ENCODE peak calls at places on chromosomes 13 and 19, in eight cellular contexts. N is sigmoid colon, P is heart left ventricle, V is left ventricle myocardium inferior, T is endodermal cell, Z is heart right ventricle, M is body of pancreas, E is HepG2. X is an unnamed sample.

GRCh38 chr19:12720851-12721655 is 2.7 kb downstream of the TNPO2 start:
- DNase-seq in N (no peak), P (peak), V (no peak), T (peak), Z (no peak), M (peak), E (no peak), X (no peak)

GRCh38 chr13:47553329-47553977 is 447.6 kb downstream of the SUCLA2 start:
- DNase-seq in N (no peak), P (no peak), V (no peak), T (peak), Z (no peak), M (no peak), E (no peak), X (no peak)

GRCh38 chr13:31067416-31068118 is 94.1 kb downstream of the HSPH1 start:
- DNase-seq in N (no peak), P (no peak), V (no peak), T (no peak), Z (no peak), M (no peak), E (no peak), X (no peak)

GRCh38 chr19:5218963-5219530 is 121.6 kb downstream of the PTPRS start:
- DNase-seq in N (no peak), P (no peak), V (no peak), T (no peak), Z (no peak), M (no peak), E (no peak), X (no peak)

GRCh38 chr19:48558018-48558684 is 6.2 kb downstream of the SULT2B1 start:
- DNase-seq in N (no peak), P (no peak), V (no peak), T (peak), Z (no peak), M (peak), E (peak), X (no peak)

GRCh38 chr13:78160793-78161192 is 242.2 kb upstream of the EDNRB start:
- DNase-seq in N (no peak), P (no peak), V (no peak), T (no peak), Z (no peak), M (no peak), E (no peak), X (no peak)

GRCh38 chr13:20567881-20568528 is 1.0 kb downstream of the IFT88 start:
- DNase-seq in N (no peak), P (no peak), V (no peak), T (no peak), Z (no peak), M (no peak), E (no peak), X (no peak)

GRCh38 chr13:47459512-47459911 is 541.6 kb downstream of the SUCLA2 start:
- DNase-seq in N (no peak), P (no peak), V (no peak), T (no peak), Z (no peak), M (no peak), E (no peak), X (no peak)

GRCh38 chr19:30036154-30037129 is 94.4 kb downstream of the URI1 start:
- DNase-seq in N (no peak), P (no peak), V (no peak), T (no peak), Z (no peak), M (no peak), E (no peak), X (no peak)

GRCh38 chr19:17933414-17934129 is 757 bp downstream of the CCDC124 start:
- DNase-seq in N (no peak), P (no peak), V (no peak), T (no peak), Z (no peak), M (no peak), E (peak), X (no peak)

GRCh38 chr13:45989607-45990006 is 62.9 kb downstream of the ZC3H13 start:
- DNase-seq in N (no peak), P (no peak), V (no peak), T (no peak), Z (no peak), M (no peak), E (no peak), X (no peak)

GRCh38 chr19:45591004-45591637 is 6.5 kb upstream of the OPA3 start:
- DNase-seq in N (no peak), P (no peak), V (no peak), T (peak), Z (no peak), M (peak), E (peak), X (no peak)

GRCh38 chr13:40404967-40405716 is 261.3 kb downstream of the FOXO1 start:
- DNase-seq in N (no peak), P (no peak), V (no peak), T (no peak), Z (no peak), M (no peak), E (no peak), X (no peak)

GRCh38 chr13:48334534-48335127 is 31.1 kb downstream of the RB1 start:
- DNase-seq in N (no peak), P (no peak), V (no peak), T (no peak), Z (no peak), M (no peak), E (peak), X (no peak)

GRCh38 chr19:36573948-36574726 is 1.0 kb upstream of the ZNF529 start:
- DNase-seq in N (no peak), P (no peak), V (no peak), T (no peak), Z (no peak), M (peak), E (peak), X (no peak)

GRCh38 chr19:49222011-49222410 is 64.4 kb downstream of the TRPM4 start:
- DNase-seq in N (no peak), P (no peak), V (no peak), T (no peak), Z (no peak), M (no peak), E (no peak), X (no peak)

GRCh38 chr19:3683405-3683865 is 16.8 kb downstream of the PIP5K1C start:
- DNase-seq in N (no peak), P (peak), V (peak), T (peak), Z (peak), M (no peak), E (no peak), X (no peak)

GRCh38 chr19:42132030-42132628 is at the start of gene POU2F2:
- DNase-seq in N (no peak), P (peak), V (peak), T (peak), Z (peak), M (peak), E (no peak), X (peak)

GRCh38 chr13:51981355-51981754 is 29.9 kb downstream of the ATP7B start:
- DNase-seq in N (no peak), P (no peak), V (no peak), T (no peak), Z (no peak), M (no peak), E (peak), X (no peak)

GRCh38 chr19:15452111-15453047 is 2.6 kb upstream of the WIZ start:
- DNase-seq in N (peak), P (peak), V (peak), T (peak), Z (peak), M (peak), E (peak), X (peak)

GRCh38 chr13:52738719-52739467 is 727 bp downstream of the CNMD start:
- DNase-seq in N (no peak), P (no peak), V (no peak), T (peak), Z (peak), M (no peak), E (no peak), X (peak)

GRCh38 chr13:60425332-60425731 is 28.3 kb downstream of the TDRD3 start:
- DNase-seq in N (no peak), P (no peak), V (no peak), T (no peak), Z (no peak), M (no peak), E (no peak), X (no peak)

GRCh38 chr19:35816262-35816661 is 3.6 kb upstream of the PRODH2 start:
- DNase-seq in N (no peak), P (no peak), V (no peak), T (no peak), Z (no peak), M (no peak), E (no peak), X (no peak)

GRCh38 chr13:28117689-28118377 is 17.5 kb upstream of the FLT3 start:
- DNase-seq in N (no peak), P (peak), V (peak), T (peak), Z (peak), M (peak), E (no peak), X (no peak)

GRCh38 chr19:10762656-10763055 is 44.8 kb downstream of the DNM2 start:
- DNase-seq in N (no peak), P (peak), V (peak), T (no peak), Z (peak), M (no peak), E (no peak), X (no peak)

GRCh38 chr13:80988752-80989151 is 647.8 kb upstream of the SPRY2 start:
- DNase-seq in N (no peak), P (no peak), V (no peak), T (no peak), Z (no peak), M (no peak), E (no peak), X (no peak)

GRCh38 chr19:34962281-34962944 is 1.6 kb downstream of the ZNF792 start:
- DNase-seq in N (no peak), P (peak), V (no peak), T (peak), Z (peak), M (peak), E (peak), X (no peak)

GRCh38 chr13:106533940-106534843 is 1.3 kb downstream of the EFNB2 start:
- DNase-seq in N (peak), P (peak), V (peak), T (peak), Z (peak), M (peak), E (no peak), X (no peak)

DNA sequence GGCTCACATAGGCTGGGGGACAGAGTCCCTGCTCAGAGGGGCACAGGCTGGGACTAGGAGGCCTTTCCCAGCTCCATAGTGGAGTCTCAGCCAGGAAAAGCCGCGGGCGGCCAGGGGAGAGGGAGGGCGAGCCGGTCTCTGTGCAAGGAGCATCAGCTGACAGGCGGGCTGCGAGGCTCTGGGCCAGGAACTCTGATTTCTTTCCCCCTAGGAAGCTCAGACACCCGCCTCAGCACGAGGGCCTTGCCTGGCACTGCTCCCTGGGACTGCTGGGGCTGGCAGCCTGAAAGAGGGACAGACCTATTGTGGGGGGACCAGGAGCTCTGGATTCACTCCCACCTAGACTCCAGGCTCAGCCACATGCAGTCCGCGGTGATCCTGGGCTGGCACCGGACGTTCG is 2.2 kb upstream of the PLK5 start:
- DNase-seq in N (peak), P (peak), V (peak), T (no peak), Z (peak), M (no peak), E (no peak), X (peak)
- H3K27ac ChIP-seq in N (peak), P (peak), V (peak), T (no peak), Z (no peak), M (no peak), E (no peak), X (no peak)

DNA sequence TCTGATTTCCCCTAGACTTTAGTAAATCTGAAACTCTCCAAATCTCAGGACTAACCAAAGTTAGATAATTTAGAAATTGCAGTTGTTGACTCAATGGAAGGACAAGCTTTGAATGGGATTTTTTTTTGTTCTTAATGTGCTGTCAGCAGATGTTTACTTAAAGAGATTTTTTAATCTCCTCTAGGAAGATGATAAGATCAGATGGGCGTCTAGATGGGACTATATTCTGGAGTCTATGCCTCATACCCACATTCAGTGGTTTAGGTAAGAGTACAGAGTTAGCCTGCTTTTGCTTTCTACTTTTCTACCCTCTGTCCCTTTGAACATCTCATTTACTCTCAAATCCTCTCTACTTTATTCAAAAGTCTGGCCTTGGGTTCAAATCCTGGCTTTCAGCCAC is 39.3 kb downstream of the TM9SF2 start:
- DNase-seq in N (no peak), P (no peak), V (no peak), T (no peak), Z (no peak), M (no peak), E (no peak), X (no peak)
- H3K27ac ChIP-seq in N (no peak), P (no peak), V (no peak), T (no peak), Z (no peak), M (no peak), E (no peak), X (no peak)

GRCh38 chr19:902446-903226 is 9.4 kb downstream of the RNU6-9 start:
- DNase-seq in N (no peak), P (no peak), V (no peak), T (no peak), Z (no peak), M (no peak), E (no peak), X (no peak)

GRCh38 chr19:903266-903797 is 9.7 kb downstream of the R3HDM4 start:
- DNase-seq in N (no peak), P (no peak), V (no peak), T (peak), Z (no peak), M (peak), E (no peak), X (no peak)

GRCh38 chr19:907183-907853 is 5.7 kb downstream of the R3HDM4 start:
- DNase-seq in N (no peak), P (no peak), V (no peak), T (peak), Z (no peak), M (no peak), E (no peak), X (no peak)

GRCh38 chr19:904545-904944 is 8.5 kb downstream of the R3HDM4 start:
- DNase-seq in N (no peak), P (no peak), V (no peak), T (no peak), Z (no peak), M (no peak), E (no peak), X (no peak)

GRCh38 chr19:906480-906879 is 6.5 kb downstream of the R3HDM4 start:
- DNase-seq in N (no peak), P (no peak), V (no peak), T (no peak), Z (no peak), M (no peak), E (no peak), X (no peak)
- H3K27ac ChIP-seq in N (no peak), P (no peak), V (no peak), T (no peak), Z (no peak), M (no peak), E (no peak), X (no peak)

DNA sequence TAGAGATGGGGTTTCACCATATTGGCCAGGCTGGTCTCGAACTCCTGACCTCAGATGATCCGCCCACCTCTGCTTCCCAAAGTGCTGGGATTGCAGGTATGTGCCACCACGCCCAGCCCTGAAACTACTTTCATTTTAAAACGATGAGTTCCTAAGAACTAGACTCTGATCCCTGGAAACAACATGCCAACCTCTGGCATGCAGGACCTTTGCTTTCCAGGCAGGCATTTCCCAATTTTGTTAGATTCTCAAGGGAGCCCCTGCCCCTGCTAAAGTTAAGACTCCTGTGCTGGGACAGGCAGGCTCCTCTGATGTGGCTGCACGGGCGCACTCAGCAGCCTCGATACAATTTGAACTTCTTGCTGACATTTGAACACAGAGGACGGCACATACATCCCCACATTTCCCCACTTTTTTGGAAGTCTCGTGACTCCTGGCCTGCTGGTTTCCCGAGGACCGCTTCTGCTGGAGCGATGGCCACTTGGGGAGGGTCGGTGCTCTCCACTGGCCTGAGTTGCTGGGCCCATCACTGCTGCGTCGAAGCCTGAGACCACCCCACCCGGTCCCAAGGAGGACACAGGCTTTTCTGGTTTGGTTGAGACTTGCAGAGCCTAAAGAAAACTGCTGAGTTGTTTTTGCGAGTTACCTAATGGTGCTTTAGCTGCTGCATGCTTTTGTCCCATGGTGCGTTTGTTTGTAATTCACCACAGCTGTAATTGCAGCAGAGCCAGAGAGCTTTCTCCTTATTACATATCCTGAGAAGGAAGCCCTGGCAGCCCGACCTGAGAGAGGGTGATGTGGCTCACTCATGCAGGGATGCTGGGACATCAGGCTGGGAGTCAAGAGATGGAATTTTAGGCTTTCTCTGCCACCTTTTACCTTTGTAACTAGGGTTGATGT is 8.2 kb downstream of the ATP11A start:
- DNase-seq in N (peak), P (peak), V (no peak), T (peak), Z (no peak), M (no peak), E (peak), X (no peak)
- H3K27ac ChIP-seq in N (no peak), P (no peak), V (peak), T (no peak), Z (peak), M (no peak), E (peak), X (no peak)

GRCh38 chr19:56301886-56302620 is 12.6 kb downstream of the ZSCAN5A start:
- DNase-seq in N (no peak), P (no peak), V (no peak), T (no peak), Z (no peak), M (no peak), E (no peak), X (no peak)
- H3K27ac ChIP-seq in N (no peak), P (no peak), V (peak), T (no peak), Z (peak), M (no peak), E (no peak), X (no peak)

X was measured in substantia nigra.